ENCODE peak calls at places on chromosome 12, in six cellular contexts. F, Z, P, U, N and S are unnamed samples.

GRCh38 chr12:57149309-57149900 is 2.0 kb upstream of the LRP1-AS start:
- DNase-seq in F (peak; percentile 17), Z (no peak), P (peak; percentile 77), U (no peak), N (no peak), S (peak; percentile 89)

GRCh38 chr12:109291531-109292341 is 17.3 kb downstream of the FOXN4 start:
- DNase-seq in F (no peak), Z (no peak), P (peak; percentile 46), U (no peak), N (peak; percentile 34), S (no peak)

GRCh38 chr12:114665411-114666181 is 18.4 kb downstream of the TBX3 start:
- DNase-seq in F (no peak), Z (no peak), P (no peak), U (no peak), N (no peak), S (peak; percentile 47)

GRCh38 chr12:94705656-94706055 is 55.3 kb upstream of the TMCC3 start:
- DNase-seq in F (no peak), Z (no peak), P (no peak), U (no peak), N (no peak), S (no peak)

GRCh38 chr12:46788247-46788887 is 37.4 kb downstream of the SLC38A4 start:
- DNase-seq in F (peak; percentile 84), Z (no peak), P (no peak), U (no peak), N (no peak), S (peak; percentile 61)

GRCh38 chr12:96155781-96156180 is 38.4 kb upstream of the ELK3 start:
- DNase-seq in F (no peak), Z (no peak), P (no peak), U (no peak), N (no peak), S (no peak)

GRCh38 chr12:87820524-87821194 is 208.5 kb downstream of the C12orf50 start:
- DNase-seq in F (peak; percentile 77), Z (no peak), P (no peak), U (peak; percentile 24), N (no peak), S (peak; percentile 42)

GRCh38 chr12:7716391-7716790 is 5.2 kb downstream of the DPPA3 start:
- DNase-seq in F (peak; percentile 2), Z (no peak), P (no peak), U (no peak), N (no peak), S (no peak)

GRCh38 chr12:114013601-114014345 is 47.6 kb upstream of the RBM19 start:
- DNase-seq in F (no peak), Z (peak; percentile 16), P (no peak), U (peak; percentile 7), N (no peak), S (peak; percentile 7)

GRCh38 chr12:2960996-2961616 is 1.9 kb downstream of the TEAD4 start:
- DNase-seq in F (peak; percentile 5), Z (no peak), P (no peak), U (no peak), N (no peak), S (no peak)

GRCh38 chr12:94643585-94643984 is 6.8 kb downstream of the TMCC3 start:
- DNase-seq in F (no peak), Z (no peak), P (no peak), U (no peak), N (no peak), S (no peak)

GRCh38 chr12:110921262-110921661 is 883 bp upstream of the MYL2 start:
- DNase-seq in F (peak; percentile 70), Z (peak; percentile 4), P (no peak), U (no peak), N (no peak), S (no peak)

GRCh38 chr12:104306943-104307654 is 3.6 kb downstream of the EID3 start:
- DNase-seq in F (no peak), Z (no peak), P (no peak), U (no peak), N (no peak), S (no peak)

GRCh38 chr12:12450043-12450451 is 93.2 kb downstream of the BORCS5 start:
- DNase-seq in F (no peak), Z (no peak), P (no peak), U (no peak), N (no peak), S (peak; percentile 28)

GRCh38 chr12:93982847-93983315 is 165.5 kb upstream of the PLXNC1 start:
- DNase-seq in F (peak; percentile 85), Z (peak; percentile 61), P (no peak), U (peak; percentile 67), N (no peak), S (peak; percentile 62)

GRCh38 chr12:8028267-8028666 is 4.2 kb upstream of the FOXJ2 start:
- DNase-seq in F (no peak), Z (no peak), P (no peak), U (no peak), N (no peak), S (no peak)

GRCh38 chr12:120110550-120111501 is 5.7 kb downstream of the RAB35 start:
- DNase-seq in F (peak; percentile 22), Z (no peak), P (peak; percentile 58), U (no peak), N (peak; percentile 63), S (no peak)

GRCh38 chr12:56682323-56682722 is 5.8 kb downstream of the PTGES3 start:
- DNase-seq in F (no peak), Z (no peak), P (no peak), U (no peak), N (peak; percentile 13), S (no peak)

DNA sequence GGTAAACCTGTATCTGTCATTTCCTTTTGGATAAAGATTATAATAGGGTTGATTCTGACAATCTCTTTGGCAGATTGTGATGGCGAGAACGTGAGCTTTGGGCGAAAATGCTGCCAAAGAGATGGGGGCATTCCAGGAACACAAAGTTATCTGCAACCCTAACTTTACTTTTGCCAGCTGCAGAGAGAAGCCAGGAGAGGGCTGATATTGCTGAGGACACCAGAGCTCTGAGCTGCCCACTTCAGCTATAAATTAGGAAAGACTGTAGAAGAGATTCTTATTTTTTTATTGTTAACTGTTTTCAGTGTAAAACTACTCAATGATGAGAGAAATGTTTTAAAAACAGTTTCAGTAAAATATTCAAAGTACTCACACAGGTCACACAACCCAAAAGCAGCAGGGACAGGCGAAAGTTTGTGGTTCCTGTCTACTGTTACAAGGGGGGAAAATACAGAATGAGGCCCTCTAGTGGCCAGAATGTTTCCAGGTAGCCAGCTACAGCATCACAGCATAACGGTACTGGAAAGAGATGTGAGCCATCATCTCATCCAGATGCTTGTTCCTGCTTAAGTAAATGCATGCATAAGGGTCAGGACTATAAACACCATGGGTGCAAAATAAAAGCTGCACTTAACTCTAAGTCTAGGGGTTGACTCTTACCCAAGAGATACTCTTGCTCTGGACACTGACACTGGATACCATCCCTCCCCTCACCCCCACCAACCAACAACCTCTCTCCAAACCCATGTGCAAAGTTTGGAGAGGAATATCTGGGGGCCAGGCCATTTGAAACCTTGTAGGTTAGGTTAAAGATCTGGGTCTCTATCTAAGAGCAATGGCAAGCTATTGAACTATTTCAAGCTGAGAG is 498.4 kb downstream of the RMST start:
- DNase-seq in F (peak; percentile 41), Z (no peak), P (no peak), U (no peak), N (peak; percentile 28), S (peak; percentile 20)
- TF ChIP-seq CTCF in F (peak; percentile 67), Z (no peak), P (peak; percentile 29), U (peak; percentile 9), N (peak; percentile 56), S (peak; percentile 57)

DNA sequence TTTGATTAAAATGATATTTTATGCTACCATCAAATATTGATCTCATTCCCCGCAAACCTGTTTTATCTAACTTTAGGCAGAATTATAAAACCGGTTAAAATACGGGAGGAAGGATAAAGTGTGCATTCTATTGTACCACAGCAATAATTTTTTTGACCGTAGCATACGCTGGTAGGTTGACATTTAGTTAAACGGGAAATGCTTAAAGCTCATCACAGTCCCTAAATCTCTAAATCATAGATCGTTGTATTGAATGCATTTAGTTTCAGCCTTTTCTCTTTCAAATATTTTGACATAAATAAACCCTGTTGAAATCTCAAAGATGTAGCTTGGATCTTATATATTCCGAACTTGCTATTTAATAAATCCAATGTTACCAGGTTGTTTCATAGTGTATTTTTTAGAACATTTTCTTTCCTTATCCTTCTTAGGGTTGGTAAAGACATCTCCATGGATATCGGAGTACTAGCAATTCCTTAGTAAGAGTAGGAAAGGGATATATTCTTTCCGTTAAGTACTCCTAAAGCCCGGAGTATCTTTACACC is 811 bp downstream of the CLEC2B start:
- DNase-seq in F (no peak), Z (no peak), P (no peak), U (no peak), N (no peak), S (peak; percentile 43)
- H3K4me3 ChIP-seq in F (peak overlapping the region; percentile 55), Z (peak overlapping the region; percentile 47), P (peak overlapping the region; percentile 44), U (no peak overlapping the region), N (peak overlapping the region; percentile 38), S (peak overlapping the region; percentile 67)

GRCh38 chr12:132630672-132631071 is 12.1 kb downstream of the P2RX2 start:
- DNase-seq in F (no peak), Z (no peak), P (no peak), U (no peak), N (no peak), S (no peak)
- TF ChIP-seq CTCF in F (no peak), Z (no peak), P (no peak), U (no peak), N (no peak), S (no peak)

DNA sequence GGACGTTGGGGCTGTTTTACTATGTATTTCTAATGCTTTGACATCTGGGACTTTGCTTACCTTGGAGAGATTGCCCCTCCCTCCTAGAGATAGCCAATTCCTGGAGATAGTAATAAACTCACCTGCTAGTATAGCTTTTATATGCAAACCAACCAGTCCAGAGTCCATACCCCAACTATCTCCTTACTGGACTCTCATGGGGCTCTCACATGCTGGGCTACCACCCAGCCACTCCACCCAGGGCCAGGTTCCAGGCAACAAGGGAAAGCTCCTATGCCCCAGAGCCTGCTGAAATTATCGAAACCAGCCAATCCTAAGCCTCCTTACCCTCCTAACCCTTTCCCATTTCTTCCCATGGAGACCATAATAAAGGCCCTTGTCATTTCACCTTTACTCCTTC is 25.5 kb upstream of the MGP start:
- DNase-seq in F (no peak), Z (no peak), P (peak; percentile 23), U (no peak), N (no peak), S (no peak)
- H3K4me3 ChIP-seq in F (no peak overlapping the region), Z (no peak overlapping the region), P (no peak overlapping the region), U (no peak overlapping the region), N (no peak overlapping the region), S (no peak overlapping the region)

DNA sequence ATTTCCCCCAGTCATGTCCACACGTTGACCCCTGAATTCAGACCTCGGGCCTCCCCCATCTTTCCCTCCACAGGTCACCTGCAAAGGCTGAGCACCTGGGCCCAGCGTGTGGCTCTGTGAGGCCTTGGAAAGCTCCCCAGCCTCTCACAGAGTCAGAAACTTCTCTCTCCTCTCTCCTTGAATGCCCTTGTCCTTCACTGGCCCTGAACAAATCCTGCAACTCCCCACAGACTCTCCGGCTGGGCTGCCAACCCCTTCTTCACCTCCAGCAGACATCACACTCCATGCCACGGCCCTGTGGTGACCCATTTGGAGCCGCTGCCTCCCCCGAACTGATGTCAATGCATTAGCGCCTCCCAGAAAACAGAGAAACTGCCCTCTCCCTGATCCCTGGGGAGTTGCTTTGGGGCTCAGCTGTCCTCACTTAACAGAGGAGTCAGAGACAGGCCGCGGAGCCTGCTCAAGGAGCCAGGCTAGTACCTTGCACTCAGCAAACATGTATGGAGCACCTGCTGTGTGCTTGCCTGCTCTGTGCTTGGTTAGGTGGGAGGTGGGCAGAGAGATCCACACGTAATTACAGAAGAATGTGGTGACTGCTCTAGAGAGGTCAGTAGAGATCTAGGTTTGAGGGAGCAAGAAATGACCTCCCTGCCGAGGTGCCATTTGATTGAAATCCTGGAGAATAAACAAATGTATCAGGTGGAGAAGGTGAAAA is 99.2 kb upstream of the PWP1 start:
- DNase-seq in F (no peak), Z (no peak), P (no peak), U (no peak), N (no peak), S (no peak)
- TF ChIP-seq CTCF in F (no peak), Z (no peak), P (no peak), U (no peak), N (no peak), S (no peak)

GRCh38 chr12:40622246-40622838 is 69.9 kb upstream of the CNTN1 start:
- DNase-seq in F (peak; percentile 77), Z (no peak), P (peak; percentile 41), U (no peak), N (peak; percentile 55), S (peak; percentile 60)
- H3K4me3 ChIP-seq in F (no peak overlapping the region), Z (no peak overlapping the region), P (no peak overlapping the region), U (no peak overlapping the region), N (no peak overlapping the region), S (no peak overlapping the region)